ENCODE peak calls at places on chromosomes 11 and 22, in five cellular contexts. F is K562, J is HepG2, D is GM12878, Z is H1. H is an unnamed sample.

GRCh38 chr11:104653011-104653806 is 245.1 kb downstream of the CASP12 start:
- DNase-seq in F (no peak), J (no peak), D (no peak), Z (no peak), H (no peak)

GRCh38 chr11:75351541-75352416 is at the start of gene ARRB1:
- DNase-seq in F (peak), J (peak), D (no peak), Z (peak), H (peak)

GRCh38 chr11:83272627-83273026 is 13.5 kb downstream of the CCDC90B start:
- DNase-seq in F (no peak), J (no peak), D (no peak), Z (no peak), H (no peak)

GRCh38 chr22:50695421-50696250 is 23.0 kb downstream of the SHANK3 start:
- DNase-seq in F (no peak), J (no peak), D (no peak), Z (no peak), H (peak)

GRCh38 chr11:60954421-60954820 is 2.4 kb upstream of the SLC15A3 start:
- DNase-seq in F (no peak), J (no peak), D (no peak), Z (no peak), H (no peak)

GRCh38 chr11:11086979-11087378 is 229.1 kb upstream of the ZBED5 start:
- DNase-seq in F (no peak), J (no peak), D (no peak), Z (no peak), H (no peak)

GRCh38 chr11:86869966-86870570 is 69.7 kb downstream of the PRSS23 start:
- DNase-seq in F (peak), J (peak), D (no peak), Z (peak), H (peak)

GRCh38 chr22:49508561-49508960 is 319.1 kb downstream of the BRD1 start:
- DNase-seq in F (no peak), J (no peak), D (no peak), Z (no peak), H (no peak)

GRCh38 chr22:23522642-23523251 is 57.3 kb downstream of the IGLL1 start:
- DNase-seq in F (peak), J (peak), D (no peak), Z (no peak), H (no peak)

GRCh38 chr22:23511627-23512347 is 68.3 kb downstream of the IGLL1 start:
- DNase-seq in F (no peak), J (no peak), D (no peak), Z (no peak), H (no peak)

DNA sequence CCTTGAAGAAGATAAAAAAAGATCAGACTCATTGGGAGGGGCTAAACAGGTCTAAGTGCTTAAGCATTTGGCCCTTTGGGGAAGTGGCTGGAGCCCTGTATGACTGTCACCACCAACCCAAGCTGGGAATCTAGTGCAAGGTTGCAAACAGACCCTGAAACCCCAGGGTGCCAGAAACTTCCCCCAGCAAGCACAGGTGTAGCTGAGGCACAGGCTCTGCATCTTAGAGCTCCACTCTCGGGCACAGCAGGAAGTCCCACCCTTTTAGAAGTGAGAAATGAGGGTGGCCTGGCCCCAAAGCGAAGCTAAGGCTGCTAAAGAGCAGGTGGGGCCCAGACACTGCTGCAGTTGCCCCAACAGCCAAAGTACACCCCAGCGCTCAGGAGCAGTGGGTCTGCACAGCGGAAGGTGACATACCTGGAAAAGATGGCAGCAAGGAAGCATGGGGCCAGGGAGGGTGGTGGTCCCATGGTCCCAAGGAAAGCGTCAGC is 5.8 kb upstream of the KDM2A start:
- DNase-seq in F (no peak), J (no peak), D (peak), Z (no peak), H (no peak)
- TF ChIP-seq ATF2 in F (no peak), J (no peak), D (no peak), Z (no peak), H (no peak)

GRCh38 chr11:117217141-117217609 is 14.7 kb downstream of the PCSK7 start:
- DNase-seq in F (no peak), J (no peak), D (no peak), Z (no peak), H (no peak)
- TF ChIP-seq ATF2 in F (no peak), J (no peak), D (no peak), Z (no peak), H (no peak)

GRCh38 chr11:55726715-55727324 is 46.4 kb upstream of the OR5D13 start:
- DNase-seq in F (peak), J (no peak), D (no peak), Z (peak), H (peak)
- TF ChIP-seq ATF2 in F (no peak), J (no peak), D (no peak), Z (no peak), H (no peak)

DNA sequence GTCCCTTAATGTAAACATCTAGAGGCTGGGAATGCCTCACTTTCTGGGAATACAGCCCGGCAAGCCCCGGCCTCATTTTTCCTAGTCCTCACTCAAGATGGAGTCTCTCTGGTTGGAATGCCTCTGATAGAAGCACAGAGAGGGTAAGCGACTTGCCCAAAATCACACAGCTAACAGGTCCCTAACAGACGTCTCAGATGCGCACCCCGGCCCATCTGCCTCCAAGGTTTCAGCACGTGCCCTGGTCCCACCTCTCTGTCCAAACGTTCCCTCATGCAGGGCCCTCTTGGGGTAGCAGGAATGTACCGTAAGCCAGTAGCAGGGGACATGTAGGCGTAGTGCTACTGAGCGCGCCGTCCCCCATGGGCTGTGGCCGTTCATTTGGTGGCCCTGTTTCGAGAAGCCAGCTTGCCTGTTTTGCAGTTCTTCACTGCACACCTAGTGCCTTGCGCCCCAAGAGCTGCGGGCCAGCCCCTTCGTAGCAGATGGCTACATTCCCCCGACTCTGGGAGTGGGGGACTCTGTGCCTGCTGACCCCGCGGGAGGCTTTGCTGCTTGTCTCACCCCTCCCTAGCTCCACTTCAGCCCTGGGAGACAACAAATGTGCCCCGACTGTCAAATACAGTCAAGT is 62.1 kb upstream of the FADD start:
- DNase-seq in F (no peak), J (no peak), D (no peak), Z (no peak), H (peak)
- TF ChIP-seq ATF2 in F (no peak), J (no peak), D (no peak), Z (no peak), H (no peak)

GRCh38 chr11:124551987-124552386 is 8.5 kb upstream of the OR8B12 start:
- DNase-seq in F (no peak), J (no peak), D (no peak), Z (no peak), H (no peak)
- TF ChIP-seq ATF2 in F (no peak), J (no peak), D (no peak), Z (no peak), H (no peak)